ENCODE peak calls at places on chromosomes 2 and 18, in five cellular contexts. One of them, this sample, is unnamed.

GRCh38 chr2:46601328-46601963 is 122.1 kb downstream of the TMEM247 start:
- DNase-seq in uterus: no peak
- DNase-seq in body of pancreas: no peak
- DNase-seq in GM23338: no peak
- DNase-seq in fibroblast of lung: no peak
- DNase-seq in this sample: no peak

GRCh38 chr18:62702259-62702658 is 13.1 kb upstream of the PHLPP1 start:
- DNase-seq in uterus: no peak
- DNase-seq in body of pancreas: no peak
- DNase-seq in GM23338: no peak
- DNase-seq in fibroblast of lung: no peak
- DNase-seq in this sample: no peak

GRCh38 chr2:172705352-172705751 is 30.3 kb upstream of the RAPGEF4 start:
- DNase-seq in uterus: no peak
- DNase-seq in body of pancreas: no peak
- DNase-seq in GM23338: no peak
- DNase-seq in fibroblast of lung: no peak
- DNase-seq in this sample: no peak

GRCh38 chr18:28204154-28204553 is 27.2 kb upstream of the CDH2 start:
- DNase-seq in uterus: no peak
- DNase-seq in body of pancreas: no peak
- DNase-seq in GM23338: no peak
- DNase-seq in fibroblast of lung: peak; percentile 94
- DNase-seq in this sample: peak; percentile 92

GRCh38 chr2:239291505-239292350 is 109.1 kb downstream of the HDAC4 start:
- DNase-seq in uterus: peak; percentile 12
- DNase-seq in body of pancreas: no peak
- DNase-seq in GM23338: peak; percentile 94
- DNase-seq in fibroblast of lung: no peak
- DNase-seq in this sample: no peak

GRCh38 chr2:71635798-71636197 is 182.4 kb downstream of the DYSF start:
- DNase-seq in uterus: no peak
- DNase-seq in body of pancreas: no peak
- DNase-seq in GM23338: no peak
- DNase-seq in fibroblast of lung: no peak
- DNase-seq in this sample: no peak

GRCh38 chr2:174487536-174488162 is 820 bp upstream of the GPR155 start:
- DNase-seq in uterus: no peak
- DNase-seq in body of pancreas: no peak
- DNase-seq in GM23338: no peak
- DNase-seq in fibroblast of lung: no peak
- DNase-seq in this sample: no peak

GRCh38 chr2:201697899-201698298 is 545 bp downstream of the MPP4 start:
- DNase-seq in uterus: no peak
- DNase-seq in body of pancreas: no peak
- DNase-seq in GM23338: no peak
- DNase-seq in fibroblast of lung: peak; percentile 95
- DNase-seq in this sample: peak; percentile 93

GRCh38 chr2:28445448-28446258 is 50.2 kb upstream of the PLB1 start:
- DNase-seq in uterus: no peak
- DNase-seq in body of pancreas: peak; percentile 39
- DNase-seq in GM23338: no peak
- DNase-seq in fibroblast of lung: peak; percentile 98
- DNase-seq in this sample: peak; percentile 97

GRCh38 chr2:69514406-69514805 is 77.2 kb upstream of the NFU1 start:
- DNase-seq in uterus: no peak
- DNase-seq in body of pancreas: peak; percentile 39
- DNase-seq in GM23338: peak; percentile 19
- DNase-seq in fibroblast of lung: peak; percentile 89
- DNase-seq in this sample: peak; percentile 83

GRCh38 chr2:217875556-217876252 is 127.1 kb downstream of the TNS1 start:
- DNase-seq in uterus: no peak
- DNase-seq in body of pancreas: no peak
- DNase-seq in GM23338: no peak
- DNase-seq in fibroblast of lung: no peak
- DNase-seq in this sample: no peak

GRCh38 chr18:32321826-32322225 is 132.0 kb downstream of the MEP1B start:
- DNase-seq in uterus: no peak
- DNase-seq in body of pancreas: no peak
- DNase-seq in GM23338: no peak
- DNase-seq in fibroblast of lung: no peak
- DNase-seq in this sample: no peak
- H3K4me1 ChIP-seq in uterus: no peaks in the 10 kb centered on the region
- H3K4me1 ChIP-seq in body of pancreas: peaks cover 26% of the 10 kb centered on the region
- H3K4me1 ChIP-seq in GM23338: peaks cover 10% of the 10 kb centered on the region
- H3K4me1 ChIP-seq in fibroblast of lung: no peaks in the 10 kb centered on the region
- H3K4me1 ChIP-seq in this sample: peaks cover 16% of the 10 kb centered on the region

GRCh38 chr2:241852981-241853631 is 5.6 kb downstream of the PDCD1 start:
- DNase-seq in uterus: no peak
- DNase-seq in body of pancreas: no peak
- DNase-seq in GM23338: no peak
- DNase-seq in fibroblast of lung: no peak
- DNase-seq in this sample: no peak
- TF ChIP-seq CTCF in uterus: no peak
- TF ChIP-seq CTCF in body of pancreas: no peak
- TF ChIP-seq CTCF in GM23338: no peak
- TF ChIP-seq CTCF in fibroblast of lung: no peak
- TF ChIP-seq CTCF in this sample: no peak

GRCh38 chr2:204407209-204408070 is 137.8 kb upstream of the PARD3B start:
- DNase-seq in uterus: no peak
- DNase-seq in body of pancreas: no peak
- DNase-seq in GM23338: no peak
- DNase-seq in fibroblast of lung: peak; percentile 19
- DNase-seq in this sample: peak; percentile 9
- H3K27me3 ChIP-seq in uterus: no peaks in the 10 kb centered on the region
- H3K27me3 ChIP-seq in body of pancreas: no peaks in the 10 kb centered on the region
- H3K27me3 ChIP-seq in GM23338: no peaks in the 10 kb centered on the region
- H3K27me3 ChIP-seq in fibroblast of lung: no peaks in the 10 kb centered on the region
- H3K27me3 ChIP-seq in this sample: no peaks in the 10 kb centered on the region

GRCh38 chr2:96205888-96206287 is 2.7 kb downstream of the STARD7 start:
- DNase-seq in uterus: no peak
- DNase-seq in body of pancreas: no peak
- DNase-seq in GM23338: no peak
- DNase-seq in fibroblast of lung: peak; percentile 76
- DNase-seq in this sample: peak; percentile 59

GRCh38 chr2:96207073-96207777 is 1.4 kb downstream of the STARD7 start:
- DNase-seq in uterus: no peak
- DNase-seq in body of pancreas: no peak
- DNase-seq in GM23338: no peak
- DNase-seq in fibroblast of lung: no peak
- DNase-seq in this sample: no peak

GRCh38 chr2:96205238-96205637 is 3.4 kb downstream of the STARD7 start:
- DNase-seq in uterus: no peak
- DNase-seq in body of pancreas: no peak
- DNase-seq in GM23338: no peak
- DNase-seq in fibroblast of lung: peak; percentile 20
- DNase-seq in this sample: peak; percentile 14

GRCh38 chr2:96203130-96204028 is 5.2 kb downstream of the STARD7 start:
- DNase-seq in uterus: no peak
- DNase-seq in body of pancreas: no peak
- DNase-seq in GM23338: no peak
- DNase-seq in fibroblast of lung: no peak
- DNase-seq in this sample: no peak

DNA sequence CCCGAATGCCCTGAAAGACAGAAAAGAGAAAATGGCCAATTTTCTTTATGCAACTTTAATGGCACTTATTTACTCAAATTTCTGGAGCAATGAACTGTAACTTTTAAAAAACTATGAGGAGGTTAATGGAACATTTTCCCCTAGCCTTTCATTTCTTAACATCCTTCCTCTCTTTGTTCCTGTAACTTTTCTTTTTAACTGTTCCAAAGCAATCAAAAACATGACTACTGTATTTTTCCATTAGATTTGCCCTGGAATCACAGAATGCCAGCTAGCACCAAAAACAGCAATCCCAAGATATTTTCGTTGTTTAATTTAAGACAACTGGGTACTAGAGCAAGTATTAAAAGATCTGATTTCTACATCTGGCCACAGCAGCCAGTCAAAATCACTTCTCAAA is 3.8 kb downstream of the STARD7 start:
- DNase-seq in uterus: no peak
- DNase-seq in body of pancreas: no peak
- DNase-seq in GM23338: no peak
- DNase-seq in fibroblast of lung: no peak
- DNase-seq in this sample: no peak
- H3K4me1 ChIP-seq in uterus: peaks cover 11% of the 10 kb centered on the region
- H3K4me1 ChIP-seq in body of pancreas: peaks cover 76% of the 10 kb centered on the region
- H3K4me1 ChIP-seq in GM23338: peaks cover 48% of the 10 kb centered on the region
- H3K4me1 ChIP-seq in fibroblast of lung: peaks cover 15% of the 10 kb centered on the region
- H3K4me1 ChIP-seq in this sample: peaks cover 31% of the 10 kb centered on the region

DNA sequence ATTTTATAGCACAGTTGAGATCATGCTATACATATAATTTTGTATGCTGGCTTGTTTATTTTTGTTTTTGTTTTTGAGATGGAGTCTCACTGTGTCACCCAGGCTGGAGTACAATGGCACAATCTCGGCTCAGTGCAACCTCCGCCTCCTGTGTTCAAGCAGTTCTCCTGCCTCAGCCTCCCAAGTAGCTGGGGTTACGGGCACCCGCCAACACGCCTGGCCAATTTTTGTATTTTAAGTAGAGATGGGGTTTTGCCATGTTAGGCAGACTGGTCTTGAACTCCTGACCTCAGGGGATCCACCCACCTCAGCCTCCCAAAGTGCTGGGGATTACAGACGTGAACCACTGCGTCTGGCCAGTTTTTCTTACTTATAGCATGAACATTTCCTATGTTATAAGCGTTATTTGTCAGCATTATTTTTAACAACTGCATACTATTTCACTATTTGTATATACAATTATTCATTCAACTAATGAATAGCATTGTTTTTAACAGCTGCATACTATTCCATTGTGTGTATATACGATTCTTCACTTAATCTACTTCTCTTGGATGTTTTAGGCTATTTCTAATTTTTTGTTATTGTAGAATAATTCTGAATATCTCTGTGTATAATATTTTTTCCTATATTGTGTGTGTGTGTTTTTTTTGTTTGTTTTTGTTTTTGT is 3.5 kb downstream of the EHD3 start:
- DNase-seq in uterus: no peak
- DNase-seq in body of pancreas: no peak
- DNase-seq in GM23338: no peak
- DNase-seq in fibroblast of lung: no peak
- DNase-seq in this sample: no peak
- TF ChIP-seq CTCF in uterus: no peak
- TF ChIP-seq CTCF in body of pancreas: no peak
- TF ChIP-seq CTCF in GM23338: no peak
- TF ChIP-seq CTCF in fibroblast of lung: no peak
- TF ChIP-seq CTCF in this sample: no peak

DNA sequence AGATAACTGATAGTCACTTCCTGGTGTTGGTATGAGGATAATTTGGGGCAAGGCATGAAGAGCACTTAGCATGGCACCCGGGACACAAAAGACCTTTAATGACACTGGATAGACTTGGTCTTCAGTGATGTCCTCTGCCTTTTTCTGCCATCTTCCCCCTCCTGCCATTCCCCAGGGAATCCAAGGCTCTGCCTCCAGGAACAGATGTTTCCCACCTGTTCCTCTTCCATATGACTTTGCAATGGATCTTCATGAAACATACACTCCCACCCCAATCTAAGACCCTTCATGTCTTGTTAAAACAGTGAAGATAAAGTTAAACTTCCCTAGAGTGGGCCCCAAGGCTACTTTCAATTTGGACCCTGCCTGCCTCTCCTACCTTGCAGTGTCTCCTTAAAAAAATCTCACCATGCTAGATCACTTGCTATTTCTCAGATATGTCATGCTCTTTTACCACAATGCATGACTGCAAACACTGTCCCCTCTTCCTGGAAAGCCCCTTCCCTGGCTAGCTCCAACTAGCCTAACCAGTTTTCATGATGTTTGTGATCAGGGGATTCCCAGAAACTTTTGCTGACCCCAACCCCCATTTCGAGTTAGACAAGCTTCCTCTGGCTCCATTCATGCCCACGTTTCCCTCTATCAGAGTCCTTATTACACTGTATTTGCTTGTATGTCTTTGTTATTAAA is 61.6 kb upstream of the ATL2 start:
- DNase-seq in uterus: no peak
- DNase-seq in body of pancreas: peak; percentile 44
- DNase-seq in GM23338: no peak
- DNase-seq in fibroblast of lung: no peak
- DNase-seq in this sample: no peak
- H3K27me3 ChIP-seq in uterus: no peaks in the 10 kb centered on the region
- H3K27me3 ChIP-seq in body of pancreas: no peaks in the 10 kb centered on the region
- H3K27me3 ChIP-seq in GM23338: no peaks in the 10 kb centered on the region
- H3K27me3 ChIP-seq in fibroblast of lung: peaks cover 25% of the 10 kb centered on the region
- H3K27me3 ChIP-seq in this sample: peaks cover 28% of the 10 kb centered on the region

GRCh38 chr18:22345733-22346132 is 72.0 kb downstream of the CTAGE1 start:
- DNase-seq in uterus: no peak
- DNase-seq in body of pancreas: no peak
- DNase-seq in GM23338: no peak
- DNase-seq in fibroblast of lung: peak; percentile 11
- DNase-seq in this sample: no peak

GRCh38 chr18:22346342-22346967 is 71.3 kb downstream of the CTAGE1 start:
- DNase-seq in uterus: peak; percentile 71
- DNase-seq in body of pancreas: peak; percentile 64
- DNase-seq in GM23338: no peak
- DNase-seq in fibroblast of lung: peak; percentile 81
- DNase-seq in this sample: peak; percentile 73

GRCh38 chr18:22343613-22344012 is 74.1 kb downstream of the CTAGE1 start:
- DNase-seq in uterus: no peak
- DNase-seq in body of pancreas: no peak
- DNase-seq in GM23338: no peak
- DNase-seq in fibroblast of lung: no peak
- DNase-seq in this sample: no peak

GRCh38 chr18:22346968-22347611 is 70.6 kb downstream of the CTAGE1 start:
- DNase-seq in uterus: peak; percentile 81
- DNase-seq in body of pancreas: peak; percentile 78
- DNase-seq in GM23338: peak; percentile 81
- DNase-seq in fibroblast of lung: peak; percentile 78
- DNase-seq in this sample: peak; percentile 73

GRCh38 chr18:22344908-22345670 is 72.6 kb downstream of the CTAGE1 start:
- DNase-seq in uterus: no peak
- DNase-seq in body of pancreas: no peak
- DNase-seq in GM23338: no peak
- DNase-seq in fibroblast of lung: peak; percentile 6
- DNase-seq in this sample: no peak
- H3K4me1 ChIP-seq in uterus: peaks cover 8% of the 10 kb centered on the region
- H3K4me1 ChIP-seq in body of pancreas: peaks cover 42% of the 10 kb centered on the region
- H3K4me1 ChIP-seq in GM23338: peaks cover 22% of the 10 kb centered on the region
- H3K4me1 ChIP-seq in fibroblast of lung: peaks cover 3% of the 10 kb centered on the region
- H3K4me1 ChIP-seq in this sample: peaks cover 52% of the 10 kb centered on the region

GRCh38 chr18:22704627-22704918 is 228.6 kb upstream of the RBBP8 start:
- DNase-seq in uterus: no peak
- DNase-seq in body of pancreas: no peak
- DNase-seq in GM23338: no peak
- DNase-seq in fibroblast of lung: no peak
- DNase-seq in this sample: no peak
- TF ChIP-seq CTCF in uterus: no peak
- TF ChIP-seq CTCF in body of pancreas: no peak
- TF ChIP-seq CTCF in GM23338: no peak
- TF ChIP-seq CTCF in fibroblast of lung: no peak
- TF ChIP-seq CTCF in this sample: no peak

DNA sequence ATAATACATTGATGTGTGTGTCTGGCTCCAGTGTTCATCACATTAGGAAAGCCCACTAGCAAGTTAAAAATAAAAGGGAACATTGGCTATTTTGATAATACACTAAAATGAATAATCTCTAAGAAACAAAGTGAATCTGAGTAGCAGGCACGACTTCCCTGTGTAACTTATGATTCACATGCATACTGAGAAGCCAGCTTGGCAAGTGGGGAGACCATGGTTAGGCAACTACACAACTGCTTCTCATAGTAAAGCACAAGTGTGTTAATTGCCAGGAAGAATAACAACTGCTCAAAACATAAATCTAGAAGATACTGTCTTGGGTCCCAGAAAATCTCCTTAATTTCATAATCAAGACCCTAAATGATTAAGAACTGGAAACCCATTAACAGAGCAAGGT is 4.0 kb downstream of the MYO5B start:
- DNase-seq in uterus: no peak
- DNase-seq in body of pancreas: no peak
- DNase-seq in GM23338: no peak
- DNase-seq in fibroblast of lung: peak; percentile 6
- DNase-seq in this sample: peak; percentile 4
- H3K27me3 ChIP-seq in uterus: peaks cover 4% of the 10 kb centered on the region
- H3K27me3 ChIP-seq in body of pancreas: no peaks in the 10 kb centered on the region
- H3K27me3 ChIP-seq in GM23338: peaks cover 55% of the 10 kb centered on the region
- H3K27me3 ChIP-seq in fibroblast of lung: peaks cover 10% of the 10 kb centered on the region
- H3K27me3 ChIP-seq in this sample: peaks cover 65% of the 10 kb centered on the region

This sample was measured in astrocyte.